ENCODE peak calls at places on chromosome 22, in six cellular contexts. F, V, B, W, N and T are unnamed samples.

GRCh38 chr22:24146791-24147353 is 34.4 kb upstream of the SUSD2 start:
- DNase-seq in V (peak; percentile 57), W (no peak), N (no peak), F (peak; percentile 42), B (no peak), T (peak; percentile 45)

GRCh38 chr22:37545703-37546435 is 14.4 kb upstream of the CDC42EP1 start:
- DNase-seq in F (peak; percentile 92), W (peak; percentile 95), V (peak; percentile 84), B (peak; percentile 87), N (peak; percentile 95), T (peak; percentile 79)

GRCh38 chr22:37022483-37023337 is 3.2 kb downstream of the MPST start:
- DNase-seq in F (no peak), B (no peak), N (no peak), W (no peak), V (peak; percentile 24), T (no peak)

GRCh38 chr22:19448739-19449421 is 1.4 kb upstream of the C22orf39 start:
- DNase-seq in B (no peak), F (no peak), W (no peak), N (no peak), V (no peak), T (no peak)

GRCh38 chr22:25759825-25760231 is 17.8 kb downstream of the MYO18B start:
- DNase-seq in N (no peak), W (peak; percentile 69), V (no peak), F (no peak), B (peak; percentile 84), T (peak; percentile 57)

GRCh38 chr22:32389685-32390084 is 22.4 kb downstream of the RTCB start:
- DNase-seq in N (no peak), W (no peak), B (peak; percentile 12), F (no peak), V (peak; percentile 35), T (peak; percentile 14)

GRCh38 chr22:36010913-36011312 is 17.7 kb downstream of the RBFOX2 start:
- DNase-seq in W (no peak), V (no peak), B (no peak), N (no peak), F (no peak), T (no peak)

GRCh38 chr22:23756891-23757290 is 2.7 kb upstream of the VPREB3 start:
- DNase-seq in V (no peak), B (no peak), F (no peak), W (no peak), N (no peak), T (no peak)

GRCh38 chr22:17523925-17524324 is 39.4 kb upstream of the SLC25A18 start:
- DNase-seq in V (no peak), N (no peak), F (no peak), W (no peak), B (no peak), T (no peak)

GRCh38 chr22:26768986-26769385 is 111.6 kb downstream of the MIAT start:
- DNase-seq in W (no peak), F (no peak), N (no peak), V (no peak), B (no peak), T (no peak)

GRCh38 chr22:36395922-36396321 is 8.2 kb upstream of the MYH9 start:
- DNase-seq in W (no peak), V (no peak), F (no peak), B (peak; percentile 65), N (no peak), T (no peak)

GRCh38 chr22:36776722-36777121 is 803 bp upstream of the IFT27 start:
- DNase-seq in W (no peak), B (no peak), V (no peak), N (no peak), F (no peak), T (no peak)

GRCh38 chr22:32106930-32107329 is 52.2 kb downstream of the C22orf42 start:
- DNase-seq in V (no peak), N (no peak), B (no peak), W (no peak), F (no peak), T (no peak)

GRCh38 chr22:39927544-39927943 is 26.7 kb downstream of the GRAP2 start:
- DNase-seq in B (no peak), F (no peak), N (no peak), W (no peak), V (no peak), T (no peak)

GRCh38 chr22:39928556-39929401 is 27.9 kb downstream of the GRAP2 start:
- DNase-seq in N (no peak), B (no peak), F (no peak), V (no peak), W (no peak), T (no peak)

GRCh38 chr22:39925273-39925672 is 24.4 kb downstream of the GRAP2 start:
- DNase-seq in W (no peak), V (no peak), F (no peak), B (no peak), N (no peak), T (no peak)

GRCh38 chr22:39924286-39924685 is 23.4 kb downstream of the GRAP2 start:
- DNase-seq in V (no peak), B (no peak), F (no peak), W (no peak), N (no peak), T (no peak)

DNA sequence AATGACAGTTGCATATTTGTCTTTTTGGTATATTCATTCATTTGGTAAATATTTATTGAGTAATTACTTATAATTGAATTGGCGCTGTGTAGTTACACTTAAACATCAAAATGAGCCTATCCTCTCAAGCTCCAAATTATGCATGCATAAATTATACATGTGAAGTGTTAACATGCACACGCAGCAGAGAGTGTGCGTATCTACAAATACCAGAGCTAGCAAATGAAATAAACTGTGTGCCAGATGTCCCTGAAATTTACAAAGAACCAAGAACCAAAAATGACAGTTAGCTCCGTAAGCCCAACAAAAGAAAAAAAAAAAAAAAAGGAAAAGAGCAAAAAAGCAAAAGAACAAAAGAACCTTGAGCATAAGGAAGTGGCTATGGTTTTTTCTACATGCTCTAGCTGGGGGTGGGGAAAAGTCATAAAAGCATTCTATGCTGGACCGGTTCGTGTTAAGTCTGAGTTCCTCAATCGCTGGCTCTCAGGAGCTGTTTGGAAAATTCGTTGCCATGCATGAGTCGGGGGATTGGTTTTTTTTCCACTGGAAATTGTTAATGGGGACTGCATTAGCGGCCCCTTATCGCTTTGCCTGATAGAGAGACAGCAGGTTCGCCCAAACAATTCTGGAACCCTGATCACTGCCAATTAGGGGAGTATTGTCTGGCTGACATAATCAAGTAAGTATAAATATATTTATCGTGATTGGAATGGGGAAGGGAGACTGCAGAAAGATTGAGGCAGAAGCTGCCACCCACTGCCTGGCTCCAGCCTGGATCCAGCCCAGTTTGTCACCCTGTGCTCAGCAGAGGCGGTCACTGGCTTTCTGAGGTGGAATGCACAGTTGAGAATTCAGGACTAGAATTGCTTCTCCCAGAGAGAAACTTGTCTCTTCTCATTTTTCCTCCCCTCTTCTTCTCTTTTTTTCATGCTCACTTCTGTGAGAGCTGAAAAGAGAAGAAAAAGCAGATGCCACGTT is 25.6 kb downstream of the GRAP2 start:
- DNase-seq in B (no peak), F (peak; percentile 28), N (no peak), W (no peak), V (no peak), T (peak; percentile 13)
- TF ChIP-seq CTCF in B (no peak), F (no peak), N (no peak), W (no peak), V (no peak), T (no peak)

GRCh38 chr22:38881997-38882396 is 10.0 kb upstream of the CBX6 start:
- DNase-seq in B (no peak), W (no peak), N (no peak), F (no peak), V (no peak), T (no peak)
- H3K4me3 ChIP-seq in B (no peak overlapping the region), W (no peak overlapping the region), N (no peak overlapping the region), F (no peak overlapping the region), V (no peak overlapping the region), T (no peak overlapping the region)

DNA sequence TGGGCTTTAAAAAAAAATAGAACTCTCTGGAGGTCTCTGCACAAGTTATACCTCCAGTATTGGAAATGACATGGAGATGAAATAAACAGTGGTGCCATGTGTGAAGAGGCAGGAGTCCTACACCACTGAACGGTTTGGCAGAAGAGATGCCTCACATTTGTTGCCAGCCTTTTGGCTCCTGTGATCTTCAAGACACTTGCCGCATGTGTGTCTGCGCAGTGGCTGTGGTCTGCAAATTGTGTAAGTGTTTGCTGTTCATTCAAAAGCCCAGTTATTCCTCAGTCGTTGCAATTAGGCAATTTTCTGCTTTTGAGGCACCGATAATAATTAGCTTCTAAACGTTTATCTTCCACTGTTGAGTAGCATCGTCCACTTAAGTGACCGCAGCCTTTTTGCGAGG is 319.1 kb downstream of the BRD1 start:
- DNase-seq in N (no peak), B (no peak), W (no peak), F (no peak), V (no peak), T (no peak)
- TF ChIP-seq POLR2A in N (no peak), B (no peak), W (no peak), F (no peak), V (no peak), T (no peak)

GRCh38 chr22:21947040-21948014 is 5.3 kb downstream of the PPM1F start:
- DNase-seq in N (no peak), V (no peak), B (peak; percentile 22), W (no peak), F (no peak), T (no peak)
- TF ChIP-seq CTCF in N (peak; percentile 39), V (peak; percentile 12), B (peak; percentile 6), W (peak; percentile 48), F (no peak), T (peak; percentile 23)

DNA sequence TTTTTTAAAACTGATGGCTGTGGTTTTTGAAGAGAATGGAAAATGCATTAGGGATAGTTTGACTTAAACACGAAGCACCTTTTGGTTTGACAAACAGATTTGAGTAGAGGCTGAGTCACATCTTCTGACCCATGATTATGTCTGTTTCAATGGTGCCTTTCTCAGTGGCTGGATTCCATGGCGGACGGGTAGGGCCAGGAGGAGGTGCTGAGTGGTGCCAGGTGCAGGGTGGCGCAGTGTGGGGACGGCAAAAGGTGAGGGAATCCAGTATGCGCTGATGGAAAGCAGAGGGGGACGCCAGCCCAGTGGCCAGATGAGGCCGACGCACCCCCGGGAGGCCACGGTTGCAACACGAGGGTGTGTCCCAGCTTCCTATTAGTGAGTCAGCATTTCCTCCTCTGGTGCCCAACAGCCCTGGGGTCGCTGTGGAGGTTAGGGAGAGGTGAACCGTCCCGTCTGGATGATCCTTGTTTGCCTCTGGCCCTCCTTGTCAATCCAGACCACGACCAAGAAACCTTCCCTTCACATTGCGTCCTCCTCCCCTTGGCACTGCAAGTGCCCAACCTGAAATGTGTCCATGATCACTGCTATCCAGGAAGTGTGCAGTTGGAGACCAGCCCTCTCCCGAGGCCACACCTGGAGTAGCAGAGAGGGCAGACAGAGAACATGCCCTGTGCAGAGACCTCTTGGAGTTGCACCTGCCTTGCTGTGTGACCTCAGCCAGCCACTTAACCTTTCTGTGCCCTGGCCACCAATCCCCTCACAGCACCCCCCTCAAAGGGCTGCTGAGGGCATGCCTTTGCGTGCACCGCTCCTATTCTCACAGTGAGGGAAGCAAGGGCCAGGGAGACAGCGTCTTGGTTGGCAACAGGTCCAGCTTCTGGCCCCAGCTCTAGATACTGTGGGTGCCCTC is 32.5 kb upstream of the ATXN10 start:
- DNase-seq in W (peak; percentile 41), N (peak; percentile 88), V (no peak), F (peak; percentile 69), B (peak; percentile 98), T (peak; percentile 43)
- H3K4me3 ChIP-seq in W (no peak overlapping the region), N (no peak overlapping the region), V (no peak overlapping the region), F (no peak overlapping the region), B (no peak overlapping the region), T (no peak overlapping the region)

GRCh38 chr22:42444060-42444904 is 12.1 kb upstream of the NFAM1 start:
- DNase-seq in V (peak; percentile 71), N (peak; percentile 91), W (peak; percentile 82), F (peak; percentile 93), B (peak; percentile 67), T (peak; percentile 90)
- TF ChIP-seq POLR2A in V (no peak), N (no peak), W (no peak), F (no peak), B (no peak), T (peak; percentile 47)